ENCODE peak calls at places on chromosomes 13 and 19, in four cellular contexts. P, F, L and Z are unnamed samples.

GRCh38 chr13:110897024-110897423 is 17.8 kb downstream of the ANKRD10 start:
- DNase-seq in P (no peak), F (no peak), L (no peak), Z (no peak)

GRCh38 chr13:108961542-108962125 is 332.2 kb downstream of the MYO16 start:
- DNase-seq in P (peak), F (no peak), L (no peak), Z (peak)

GRCh38 chr19:18481505-18482222 is 40.2 kb downstream of the ELL start:
- DNase-seq in P (no peak), F (no peak), L (no peak), Z (no peak)

GRCh38 chr13:82747948-82748347 is 1134.3 kb downstream of the SLITRK1 start:
- DNase-seq in P (no peak), F (no peak), L (no peak), Z (no peak)

GRCh38 chr19:50489461-50490011 is 12.9 kb upstream of the GARIN5A start:
- DNase-seq in P (no peak), F (no peak), L (no peak), Z (no peak)

GRCh38 chr13:79423801-79424642 is 18.0 kb upstream of the RBM26 start:
- DNase-seq in P (peak), F (no peak), L (no peak), Z (no peak)

GRCh38 chr13:51614350-51614786 is 30.1 kb downstream of the WDFY2 start:
- DNase-seq in P (no peak), F (peak), L (no peak), Z (peak)

GRCh38 chr19:6663236-6664187 is 6.4 kb downstream of the TNFSF14 start:
- DNase-seq in P (no peak), F (peak), L (no peak), Z (peak)

GRCh38 chr13:67077132-67077531 is 153.0 kb downstream of the PCDH9 start:
- DNase-seq in P (no peak), F (no peak), L (no peak), Z (no peak)

GRCh38 chr19:49567722-49568454 is 12.5 kb downstream of the NOSIP start:
- DNase-seq in P (no peak), F (no peak), L (no peak), Z (peak)

GRCh38 chr19:39193785-39194184 is 3.0 kb upstream of the NCCRP1 start:
- DNase-seq in P (no peak), F (no peak), L (no peak), Z (no peak)

GRCh38 chr13:33582121-33582520 is 235.8 kb upstream of the RFC3 start:
- DNase-seq in P (no peak), F (no peak), L (no peak), Z (no peak)

GRCh38 chr19:8240274-8241229 is 31.4 kb downstream of the CERS4 start:
- DNase-seq in P (peak), F (peak), L (peak), Z (peak)

GRCh38 chr13:24097064-24097463 is 63.5 kb upstream of the SPATA13 start:
- DNase-seq in P (no peak), F (no peak), L (no peak), Z (no peak)